ENCODE peak calls at places on chromosomes 5 and 9, in six cellular contexts. Q is H1, F is neuronal stem cell, E is IMR-90, V is trophoblast cell, S is mesenchymal stem cell. H is an unnamed sample.

GRCh38 chr5:158398360-158399201 is 539.6 kb upstream of the CLINT1 start:
- DNase-seq in V (no peak), F (no peak), S (no peak), Q (no peak), E (no peak), H (no peak)

GRCh38 chr9:133606722-133607053 is 2.5 kb downstream of the FAM163B start:
- DNase-seq in E (no peak), V (no peak), F (no peak), S (no peak), Q (no peak), H (no peak)

GRCh38 chr5:83492331-83492730 is 20.8 kb downstream of the VCAN start:
- DNase-seq in Q (no peak), E (no peak), F (no peak), V (no peak), S (peak), H (no peak)

GRCh38 chr9:17744786-17745185 is 165.9 kb downstream of the SH3GL2 start:
- DNase-seq in E (peak), F (peak), V (peak), Q (no peak), S (peak), H (peak)

GRCh38 chr9:121634800-121635261 is 16.6 kb upstream of the DAB2IP start:
- DNase-seq in E (peak), F (peak), S (peak), V (peak), Q (no peak), H (peak)

GRCh38 chr9:100324594-100325200 is 28.0 kb downstream of the TEX10 start:
- DNase-seq in S (peak), F (no peak), Q (no peak), E (peak), V (peak), H (no peak)

GRCh38 chr5:14574891-14575496 is 6.6 kb upstream of the OTULINL start:
- DNase-seq in E (no peak), Q (no peak), V (peak), F (no peak), S (no peak), H (no peak)

GRCh38 chr5:139100825-139101224 is 97.3 kb downstream of the SIL1 start:
- DNase-seq in V (peak), Q (no peak), E (peak), F (no peak), S (peak), H (no peak)

GRCh38 chr9:33817327-33818166 is 587 bp downstream of the UBE2R2 start:
- DNase-seq in E (peak), V (peak), S (peak), F (peak), Q (peak), H (peak)

GRCh38 chr5:100828071-100828689 is 74.9 kb downstream of the ST8SIA4 start:
- DNase-seq in S (no peak), Q (no peak), F (no peak), V (peak), E (no peak), H (no peak)

GRCh38 chr5:150295172-150295611 is 5.6 kb upstream of the CAMK2A start:
- DNase-seq in F (no peak), Q (no peak), V (no peak), E (peak), S (peak), H (no peak)

GRCh38 chr5:128905225-128906110 is 59.8 kb upstream of the SLC27A6 start:
- DNase-seq in Q (no peak), V (peak), E (peak), F (peak), S (peak), H (no peak)

GRCh38 chr5:54180616-54181015 is 129.8 kb downstream of the ARL15 start:
- DNase-seq in F (peak), S (peak), V (peak), Q (no peak), E (no peak), H (no peak)

GRCh38 chr5:8340261-8340660 is 471.3 kb downstream of the MTRR start:
- DNase-seq in S (no peak), E (no peak), F (no peak), V (no peak), Q (no peak), H (peak)

GRCh38 chr5:133370904-133371303 is 241.4 kb downstream of the FSTL4 start:
- DNase-seq in V (no peak), E (no peak), F (no peak), S (no peak), Q (no peak), H (no peak)
- H3K4ac ChIP-seq in V (no peak), E (no peak), F (no peak), S (no peak), Q (no peak), H (no peak)

GRCh38 chr9:129398101-129398795 is 220.2 kb upstream of the IER5L start:
- DNase-seq in V (no peak), E (no peak), S (no peak), Q (no peak), F (no peak), H (no peak)
- H4K91ac ChIP-seq in V (no peak), E (no peak), S (no peak), Q (no peak), F (no peak), H (no peak)

DNA sequence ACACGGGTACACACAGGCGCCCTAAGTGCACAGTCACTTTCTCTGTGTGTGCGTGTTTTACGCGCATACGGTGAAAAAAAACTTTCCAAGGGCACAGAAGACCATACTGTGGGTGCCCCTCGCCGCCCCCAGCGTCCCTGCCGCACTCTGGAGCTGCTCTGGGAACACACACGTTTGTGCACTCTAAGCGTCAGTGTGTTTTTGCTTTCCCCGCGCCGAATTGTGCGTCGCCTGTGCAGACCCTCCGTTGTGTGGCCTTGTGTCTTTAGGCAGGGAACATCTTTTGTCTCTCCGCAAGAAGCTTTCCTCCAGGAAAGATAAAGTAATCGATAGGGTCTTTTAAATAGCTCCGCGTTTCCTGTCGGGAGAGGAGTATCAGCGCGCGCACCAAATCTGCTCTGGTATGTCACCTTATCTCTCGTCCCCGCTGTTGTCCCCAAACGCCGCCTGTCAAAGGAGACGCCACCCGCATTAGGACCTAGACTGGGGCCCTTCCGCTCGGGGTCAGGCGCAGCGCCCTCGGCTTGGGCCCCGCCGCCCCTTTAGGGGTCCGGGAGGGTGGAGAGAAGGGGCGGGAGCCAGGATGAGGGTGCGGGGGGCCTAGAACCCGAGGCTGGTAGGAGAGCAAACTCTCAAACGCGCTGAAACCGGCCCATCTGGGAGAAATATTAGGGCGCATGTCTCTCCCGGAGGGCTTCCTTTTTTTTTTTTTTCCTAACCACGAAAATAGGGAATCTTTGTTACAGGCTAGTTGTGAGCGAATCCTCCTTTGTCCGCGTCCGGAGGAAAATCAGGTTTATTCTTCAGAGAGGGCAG is 10.5 kb upstream of the NKX2-5 start:
- DNase-seq in F (no peak), S (peak), Q (no peak), V (no peak), E (no peak), H (peak)
- H3K4ac ChIP-seq in F (no peak), S (no peak), Q (no peak), V (no peak), E (no peak), H (no peak)

GRCh38 chr9:15081021-15081753 is 171.0 kb upstream of the FREM1 start:
- DNase-seq in V (no peak), E (no peak), Q (no peak), S (no peak), F (no peak), H (no peak)

GRCh38 chr9:15080401-15080800 is 170.2 kb upstream of the FREM1 start:
- DNase-seq in F (no peak), Q (no peak), S (no peak), V (no peak), E (no peak), H (no peak)

GRCh38 chr9:15078345-15078744 is 168.1 kb upstream of the FREM1 start:
- DNase-seq in V (no peak), F (no peak), E (no peak), S (peak), Q (no peak), H (no peak)

GRCh38 chr9:15079989-15080388 is 169.8 kb upstream of the FREM1 start:
- DNase-seq in Q (no peak), E (no peak), S (no peak), F (no peak), V (peak), H (no peak)
- H4K91ac ChIP-seq in Q (no peak), E (no peak), S (no peak), F (no peak), V (no peak), H (no peak)